ENCODE peak calls at places on chromosomes 7 and 10, in five cellular contexts. F is T-helper 22 cell; J is endothelial cell of umbilical vein; Q is CD4-positive, alpha-beta T cell; R is WERI-Rb-1. L is an unnamed sample.

GRCh38 chr10:69994262-69994661 is 58.4 kb upstream of the MACROH2A2 start:
- DNase-seq in F (no peak), R (peak), J (peak), Q (no peak), L (peak)

GRCh38 chr7:22114440-22114981 is 168.8 kb upstream of the CDCA7L start:
- DNase-seq in R (no peak), F (no peak), J (peak), Q (no peak), L (no peak)

GRCh38 chr10:126468467-126468866 is 80.2 kb upstream of the ADAM12 start:
- DNase-seq in R (no peak), Q (no peak), J (no peak), F (no peak), L (no peak)

GRCh38 chr10:114767589-114768393 is 53.8 kb upstream of the FHIP2A start:
- DNase-seq in R (peak), Q (no peak), J (no peak), F (no peak), L (peak)

GRCh38 chr10:88986549-88987242 is 3.9 kb upstream of the FAS start:
- DNase-seq in F (no peak), R (peak), J (peak), Q (no peak), L (peak)

GRCh38 chr7:46494026-46494425 is 573.0 kb upstream of the IGFBP3 start:
- DNase-seq in Q (no peak), F (no peak), J (no peak), R (no peak), L (no peak)

GRCh38 chr10:22340362-22341189 is 4.7 kb upstream of the SPAG6 start:
- DNase-seq in Q (peak), F (no peak), J (peak), R (peak), L (peak)

GRCh38 chr7:22240904-22241571 is 115.9 kb downstream of the RAPGEF5 start:
- DNase-seq in J (no peak), Q (no peak), F (no peak), R (no peak), L (no peak)

GRCh38 chr10:86361134-86362128 is 5.2 kb downstream of the GRID1 start:
- DNase-seq in Q (no peak), R (no peak), F (no peak), J (no peak), L (no peak)

GRCh38 chr7:43535031-43535451 is 47.9 kb upstream of the STK17A start:
- DNase-seq in R (no peak), F (no peak), Q (no peak), J (no peak), L (no peak)

GRCh38 chr10:89163265-89163995 is 43.7 kb downstream of the CH25H start:
- DNase-seq in Q (peak), F (peak), J (no peak), R (no peak), L (peak)

L was measured in cerebellar cortex.